ENCODE peak calls at places on chromosomes 6 and 20, in six cellular contexts. A is fibroblast of pulmonary artery, E is left ventricle myocardium inferior, I is A673, K is heart right ventricle, T is Calu3. L is an unnamed sample.

GRCh38 chr6:30990422-30991086 is 7.0 kb downstream of the MUC21 start:
- DNase-seq in K (no peak), E (no peak), I (no peak), A (no peak), T (no peak), L (no peak)

GRCh38 chr6:41503841-41504525 is 42.2 kb upstream of the FOXP4 start:
- DNase-seq in K (no peak), T (no peak), E (peak; percentile 26), A (peak; percentile 56), I (no peak), L (peak; percentile 83)

GRCh38 chr6:113690957-113691656 is 166.0 kb upstream of the MARCKS start:
- DNase-seq in T (no peak), A (no peak), E (no peak), K (no peak), I (no peak), L (no peak)

GRCh38 chr20:13856356-13856755 is 71.5 kb downstream of the NDUFAF5 start:
- DNase-seq in K (no peak), I (no peak), A (no peak), T (no peak), E (no peak), L (no peak)

GRCh38 chr20:31523361-31524283 is 9.4 kb downstream of the HM13 start:
- DNase-seq in T (no peak), I (no peak), K (no peak), E (no peak), A (peak; percentile 70), L (no peak)

GRCh38 chr6:169205176-169206160 is 48.2 kb downstream of the THBS2 start:
- DNase-seq in T (no peak), A (peak; percentile 44), K (no peak), E (no peak), I (no peak), L (no peak)

GRCh38 chr6:28525496-28526039 is at the start of gene GPX5:
- DNase-seq in T (no peak), A (no peak), K (no peak), E (no peak), I (no peak), L (no peak)

GRCh38 chr20:52457826-52458225 is 266.2 kb upstream of the ZFP64 start:
- DNase-seq in K (no peak), T (no peak), I (no peak), A (no peak), E (no peak), L (no peak)

GRCh38 chr6:149860834-149861602 is 3.1 kb downstream of the LRP11 start:
- DNase-seq in A (peak; percentile 23), T (peak; percentile 35), I (no peak), E (no peak), K (no peak), L (no peak)

GRCh38 chr20:9989066-9989724 is 45.6 kb upstream of the ANKEF1 start:
- DNase-seq in T (no peak), I (peak; percentile 46), E (no peak), A (peak; percentile 78), K (no peak), L (no peak)

GRCh38 chr6:35737413-35738211 is 780 bp downstream of the ARMC12 start:
- DNase-seq in K (no peak), T (peak; percentile 27), A (peak; percentile 93), I (peak; percentile 89), E (no peak), L (peak; percentile 73)

GRCh38 chr20:34585019-34585418 is 26.5 kb downstream of the MAP1LC3A start:
- DNase-seq in I (no peak), A (no peak), T (no peak), E (no peak), K (no peak), L (no peak)

GRCh38 chr20:2820896-2821869 is 5.0 kb downstream of the TMEM239 start:
- DNase-seq in T (no peak), E (no peak), I (no peak), K (no peak), A (no peak), L (peak; percentile 17)

GRCh38 chr6:133418108-133418507 is 177.0 kb downstream of the EYA4 start:
- DNase-seq in A (no peak), K (no peak), T (no peak), I (no peak), E (no peak), L (no peak)

GRCh38 chr6:158313989-158314388 is 1.7 kb downstream of the TULP4 start:
- DNase-seq in E (no peak), T (no peak), I (no peak), K (no peak), A (no peak), L (peak; percentile 34)

GRCh38 chr6:141464490-141464889 is 668.2 kb upstream of the GJE1 start:
- DNase-seq in E (no peak), A (peak; percentile 69), T (no peak), I (no peak), K (no peak), L (peak; percentile 30)

GRCh38 chr6:4637691-4638433 is 138.3 kb upstream of the CDYL start:
- DNase-seq in I (no peak), K (no peak), E (no peak), A (peak; percentile 76), T (no peak), L (peak; percentile 15)

GRCh38 chr20:47438464-47439381 is 63.0 kb upstream of the NCOA3 start:
- DNase-seq in A (no peak), T (peak; percentile 63), E (no peak), K (no peak), I (no peak), L (peak; percentile 66)

GRCh38 chr6:104995989-104996617 is 39.2 kb downstream of the LIN28B start:
- DNase-seq in T (no peak), A (peak; percentile 30), K (no peak), I (peak; percentile 14), E (no peak), L (no peak)
- TF ChIP-seq CTCF in T (no peak), A (no peak), K (no peak), I (peak; percentile 26), E (peak; percentile 14), L (no peak)

DNA sequence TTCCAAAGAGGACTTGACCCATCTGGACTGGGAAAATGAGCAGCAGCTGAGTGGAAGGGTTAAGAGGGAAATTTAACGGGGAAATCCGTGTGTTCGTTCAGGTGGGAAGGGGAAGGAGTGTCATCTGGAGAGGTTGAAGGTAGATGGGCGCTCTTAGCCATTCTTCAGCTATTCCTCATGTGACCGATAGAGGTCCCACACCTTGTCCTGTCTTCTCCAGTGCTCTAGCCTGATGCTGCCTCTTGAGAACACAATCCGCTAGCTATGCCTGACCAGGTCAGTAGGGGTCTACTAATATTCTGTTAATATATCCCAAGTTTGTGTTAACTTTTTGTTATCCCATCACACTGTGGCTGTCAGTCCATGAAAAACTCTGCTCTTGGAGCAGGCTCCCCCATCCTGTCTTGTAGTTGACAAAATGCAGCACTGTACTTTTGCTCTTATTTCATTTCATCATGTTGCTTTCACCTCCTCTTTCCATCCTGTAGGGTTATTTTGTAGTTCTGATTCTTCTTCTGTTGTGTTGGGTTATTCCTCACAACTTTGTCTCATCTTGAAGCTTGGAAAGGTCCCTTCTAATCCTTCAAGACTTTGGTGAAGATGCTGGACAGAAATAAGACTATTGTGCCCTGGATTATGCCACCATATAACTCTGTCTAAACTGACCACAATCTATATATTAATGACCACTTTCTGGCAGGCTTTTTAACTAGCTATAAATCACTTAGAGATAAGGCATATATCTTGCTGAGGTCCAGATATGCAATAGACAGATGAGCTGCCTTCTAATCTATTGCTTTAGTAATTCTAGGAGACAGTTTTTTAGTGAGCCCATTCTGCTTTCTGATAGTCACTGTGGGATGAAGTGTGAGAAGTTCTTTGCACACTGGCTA is 123.4 kb upstream of the SUPT3H start:
- DNase-seq in T (no peak), A (no peak), I (no peak), E (no peak), K (no peak), L (peak; percentile 7)
- TF ChIP-seq CTCF in T (no peak), A (peak; percentile 35), I (no peak), E (no peak), K (no peak), L (peak; percentile 19)

GRCh38 chr6:134493789-134494188 is 175.9 kb upstream of the SGK1 start:
- DNase-seq in A (no peak), K (no peak), I (no peak), E (no peak), T (no peak), L (no peak)

GRCh38 chr6:134491473-134491872 is 173.6 kb upstream of the SGK1 start:
- DNase-seq in K (no peak), T (peak; percentile 42), I (no peak), A (peak; percentile 36), E (no peak), L (no peak)

GRCh38 chr6:134495203-134495892 is 177.4 kb upstream of the SGK1 start:
- DNase-seq in K (no peak), A (no peak), T (no peak), E (no peak), I (no peak), L (no peak)

GRCh38 chr6:134495893-134496253 is 178.0 kb upstream of the SGK1 start:
- DNase-seq in K (no peak), A (no peak), E (no peak), T (no peak), I (no peak), L (no peak)
- TF ChIP-seq CTCF in K (no peak), A (no peak), E (no peak), T (no peak), I (no peak), L (no peak)

GRCh38 chr6:26362836-26363220 is 2.2 kb upstream of the BTN3A2 start:
- DNase-seq in T (no peak), I (no peak), K (no peak), A (no peak), E (no peak), L (no peak)

GRCh38 chr6:26365633-26365995 is 616 bp downstream of the BTN3A2 start:
- DNase-seq in K (no peak), E (no peak), T (no peak), A (no peak), I (no peak), L (no peak)

GRCh38 chr6:26366504-26366903 is 1.5 kb downstream of the BTN3A2 start:
- DNase-seq in A (no peak), E (no peak), I (no peak), T (no peak), K (no peak), L (no peak)

GRCh38 chr6:26362093-26362835 is 2.7 kb upstream of the BTN3A2 start:
- DNase-seq in A (no peak), T (no peak), I (no peak), E (no peak), K (no peak), L (no peak)

DNA sequence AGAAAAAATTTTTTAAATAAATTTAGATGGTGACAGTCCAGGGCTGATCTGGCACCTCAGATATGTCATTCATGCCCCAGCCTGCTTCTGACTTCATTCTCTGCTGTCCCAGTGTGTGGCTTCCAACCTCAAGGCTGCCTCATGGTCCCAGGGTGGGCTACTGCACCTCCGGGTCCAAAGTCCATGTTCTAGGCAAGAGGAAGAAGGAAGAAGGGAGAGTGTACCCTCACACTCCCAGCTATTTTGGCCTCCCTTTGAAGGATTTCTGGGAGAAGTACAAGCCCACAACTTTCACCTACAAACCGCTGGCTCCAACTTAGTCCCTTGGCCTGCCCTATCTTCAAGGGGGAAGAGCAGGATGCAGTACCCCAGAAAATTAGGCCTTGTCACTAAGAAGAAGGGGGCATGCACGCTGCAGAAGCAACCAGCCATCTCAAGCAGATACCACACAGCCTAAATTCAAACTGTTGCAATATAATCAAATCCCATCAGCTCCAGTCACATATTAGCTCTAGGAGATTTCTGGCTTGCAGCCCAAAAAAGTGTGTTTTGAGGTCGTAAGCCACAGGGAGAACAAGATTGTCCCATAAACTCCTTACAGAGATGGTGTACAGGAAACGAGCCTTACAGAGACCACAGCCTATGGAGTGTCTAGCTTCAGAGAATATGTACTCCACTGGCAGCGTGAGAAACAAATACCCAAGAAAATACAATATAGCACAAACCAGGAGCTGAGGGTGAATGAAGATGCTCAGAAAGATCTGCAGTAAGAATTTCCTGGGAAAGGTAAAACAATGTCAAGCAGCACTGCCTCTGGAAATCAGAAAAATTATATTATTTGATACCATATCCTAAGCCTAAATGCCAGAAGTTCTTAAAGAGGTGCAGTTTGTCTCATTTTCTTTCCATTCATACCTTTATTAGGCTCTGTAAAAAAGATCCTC is 844 bp upstream of the BTN3A2 start:
- DNase-seq in K (no peak), T (no peak), I (peak; percentile 22), A (no peak), E (no peak), L (no peak)
- TF ChIP-seq CTCF in K (no peak), T (no peak), I (no peak), A (no peak), E (no peak), L (no peak)